ENCODE peak calls at places on chromosome 4, in five cellular contexts. E is esophagus squamous epithelium, V is breast epithelium, D is H1, U is body of pancreas. R is an unnamed sample.
A peak's percentile ranks its signal among the peaks of the same experiment; 100 is the strongest.

GRCh38 chr4:10762541-10762940 is 78.0 kb upstream of the CLNK start:
- DNase-seq in E (no peak), V (no peak), D (no peak), U (no peak), R (no peak)

GRCh38 chr4:150682126-150682525 is 100.2 kb downstream of the MAB21L2 start:
- DNase-seq in E (no peak), V (no peak), D (no peak), U (no peak), R (no peak)

GRCh38 chr4:15777697-15778096 is 431 bp upstream of the CD38 start:
- DNase-seq in E (no peak), V (no peak), D (no peak), U (no peak), R (no peak)

GRCh38 chr4:137124278-137124932 is 407.9 kb downstream of the PCDH18 start:
- DNase-seq in E (no peak), V (no peak), D (no peak), U (no peak), R (no peak)

GRCh38 chr4:6909970-6910339 is 329 bp downstream of the TBC1D14 start:
- DNase-seq in E (no peak), V (no peak), D (no peak), U (no peak), R (peak; percentile 58)

GRCh38 chr4:107215222-107215621 is 179.1 kb upstream of the DKK2 start:
- DNase-seq in E (no peak), V (no peak), D (no peak), U (no peak), R (no peak)

GRCh38 chr4:27714073-27714472 is 853.4 kb downstream of the STIM2 start:
- DNase-seq in E (no peak), V (no peak), D (no peak), U (no peak), R (no peak)

GRCh38 chr4:38949416-38950051 is 81.9 kb downstream of the FAM114A1 start:
- DNase-seq in E (no peak), V (no peak), D (no peak), U (no peak), R (no peak)

GRCh38 chr4:17284323-17285175 is 227.3 kb downstream of the QDPR start:
- DNase-seq in E (no peak), V (no peak), D (no peak), U (no peak), R (no peak)

GRCh38 chr4:158020175-158020574 is 152.7 kb downstream of the GASK1B start:
- DNase-seq in E (no peak), V (no peak), D (no peak), U (peak; percentile 41), R (no peak)

GRCh38 chr4:10115657-10116624 is 658 bp downstream of the WDR1 start:
- DNase-seq in E (peak; percentile 55), V (peak; percentile 72), D (peak; percentile 71), U (peak; percentile 56), R (peak; percentile 79)

GRCh38 chr4:82780398-82781231 is 18.0 kb downstream of the SCD5 start:
- DNase-seq in E (no peak), V (peak; percentile 69), D (no peak), U (peak; percentile 90), R (no peak)

GRCh38 chr4:40458109-40458508 is 123.0 kb downstream of the CHRNA9 start:
- DNase-seq in E (no peak), V (no peak), D (no peak), U (no peak), R (no peak)

GRCh38 chr4:36494016-36494415 is 212.6 kb downstream of the DTHD1 start:
- DNase-seq in E (no peak), V (no peak), D (no peak), U (no peak), R (no peak)

GRCh38 chr4:76547167-76547760 is 112.2 kb downstream of the SHROOM3 start:
- DNase-seq in E (no peak), V (no peak), D (no peak), U (no peak), R (no peak)

GRCh38 chr4:188879598-188879997 is 740.4 kb downstream of the TRIML1 start:
- DNase-seq in E (no peak), V (no peak), D (no peak), U (no peak), R (no peak)

GRCh38 chr4:17613761-17614415 is 553 bp upstream of the MED28 start:
- DNase-seq in E (no peak), V (no peak), D (peak; percentile 54), U (no peak), R (no peak)

GRCh38 chr4:83139514-83140156 is 25.1 kb upstream of the PLAC8 start:
- DNase-seq in E (no peak), V (no peak), D (no peak), U (no peak), R (no peak)

GRCh38 chr4:10003666-10004065 is 17.6 kb downstream of the SLC2A9 start:
- DNase-seq in E (no peak), V (no peak), D (no peak), U (no peak), R (no peak)

GRCh38 chr4:110667670-110668069 is 44.8 kb upstream of the PITX2 start:
- DNase-seq in E (no peak), V (no peak), D (no peak), U (no peak), R (no peak)

GRCh38 chr4:2874861-2875260 is 31.2 kb downstream of the ADD1 start:
- DNase-seq in E (no peak), V (no peak), D (no peak), U (no peak), R (no peak)

GRCh38 chr4:44638091-44638490 is 13.3 kb downstream of the YIPF7 start:
- DNase-seq in E (no peak), V (no peak), D (no peak), U (no peak), R (no peak)

GRCh38 chr4:187565416-187565815 is 430.2 kb upstream of the ZFP42 start:
- DNase-seq in E (no peak), V (no peak), D (no peak), U (no peak), R (no peak)

GRCh38 chr4:38152305-38152704 is 192.1 kb downstream of the PTTG2 start:
- DNase-seq in E (no peak), V (no peak), D (no peak), U (no peak), R (no peak)

GRCh38 chr4:14878681-14879080 is 123.6 kb upstream of the CPEB2 start:
- DNase-seq in E (no peak), V (no peak), D (no peak), U (no peak), R (no peak)

GRCh38 chr4:151862766-151863165 is 102.0 kb upstream of the GATB start:
- DNase-seq in E (no peak), V (no peak), D (no peak), U (no peak), R (no peak)

GRCh38 chr4:20809796-20810195 is 109.5 kb downstream of the PACRGL start:
- DNase-seq in E (no peak), V (no peak), D (no peak), U (peak; percentile 55), R (no peak)

DNA sequence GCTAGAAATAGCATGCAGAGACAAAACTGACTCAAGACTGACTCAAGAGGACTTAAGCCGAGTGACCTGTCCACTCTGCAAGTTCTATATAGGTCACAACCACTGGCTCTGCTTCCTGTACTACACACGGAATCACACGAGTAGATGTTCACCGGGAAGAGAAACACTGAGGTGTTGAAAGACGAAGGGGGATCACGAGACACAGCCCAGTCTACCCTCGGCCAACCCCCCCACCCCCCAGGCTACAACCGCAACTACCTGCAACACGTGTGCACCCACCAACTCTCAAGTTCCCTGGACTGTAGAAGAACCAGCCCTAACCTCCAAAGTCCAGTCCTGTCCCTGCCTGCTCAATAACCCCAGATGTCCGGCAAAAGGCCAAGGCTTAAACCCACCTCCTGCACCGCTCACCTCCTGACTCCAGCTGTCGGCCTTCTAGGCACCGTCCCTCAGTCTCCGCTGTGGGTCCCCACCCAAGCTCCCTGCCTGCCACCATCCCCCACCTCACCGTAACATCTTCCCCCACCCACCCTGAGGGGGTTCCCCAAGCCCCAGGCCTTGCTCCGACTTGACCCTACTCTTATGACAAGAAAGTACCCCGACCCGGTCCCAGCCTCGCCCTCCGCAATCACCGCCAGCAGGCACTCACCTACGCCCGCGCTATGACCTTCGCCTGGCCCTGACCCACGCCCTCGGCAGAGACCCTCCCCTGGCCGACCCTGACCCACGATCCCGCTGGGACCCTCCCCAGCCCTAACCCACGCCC is 739 bp downstream of the GAK start:
- DNase-seq in E (no peak), V (no peak), D (no peak), U (peak; percentile 30), R (no peak)
- TF ChIP-seq POLR2A in E (no peak), V (no peak), D (no peak), U (no peak), R (no peak)

GRCh38 chr4:1843852-1844251 is 12.1 kb downstream of the LETM1 start:
- DNase-seq in E (no peak), V (no peak), D (no peak), U (no peak), R (no peak)
- TF ChIP-seq POLR2A in E (no peak), V (no peak), D (no peak), U (no peak), R (no peak)

GRCh38 chr4:172992648-172993356 is 175.8 kb upstream of the GALNT7 start:
- DNase-seq in E (no peak), V (no peak), D (no peak), U (no peak), R (no peak)
- TF ChIP-seq POLR2A in E (no peak), V (no peak), D (no peak), U (no peak), R (no peak)

DNA sequence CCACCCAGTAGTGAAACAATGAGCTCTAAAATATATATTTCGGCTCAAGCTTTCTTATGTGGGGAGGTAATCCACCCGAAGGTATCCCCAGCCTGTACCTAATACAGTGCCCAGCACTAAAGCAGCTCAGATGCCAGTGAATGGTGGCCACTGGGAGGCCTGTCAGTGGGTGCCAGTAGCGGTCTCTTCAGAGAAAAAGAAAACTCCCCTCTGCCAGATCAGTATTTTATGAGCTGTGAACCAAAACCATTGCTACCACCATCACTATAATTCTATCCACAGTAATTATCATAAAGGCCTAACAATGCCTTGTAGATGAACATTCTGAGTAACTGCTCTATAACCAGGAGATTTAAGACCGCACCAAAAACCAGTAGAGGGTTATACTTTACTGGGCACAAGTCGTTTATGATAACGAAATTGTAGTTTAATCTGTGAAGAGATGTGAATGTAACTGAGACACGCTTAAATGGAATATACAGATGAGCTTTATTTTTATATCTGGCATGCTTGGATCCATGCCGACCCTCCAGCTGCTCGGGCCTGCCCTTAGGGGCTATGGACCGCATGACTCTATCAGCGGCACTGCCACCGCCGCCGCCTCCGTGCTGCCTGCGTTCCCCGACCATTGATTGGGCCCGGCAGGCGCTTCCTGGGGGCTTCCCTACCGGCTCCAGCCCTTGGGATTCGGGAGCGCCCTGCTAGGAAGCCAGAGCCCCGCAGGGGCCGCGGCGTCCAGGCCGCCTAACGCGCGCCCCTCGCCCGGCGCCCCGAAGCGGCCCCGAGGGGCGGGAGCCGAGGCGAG is 586 bp upstream of the NFKB1 start:
- DNase-seq in E (no peak), V (peak; percentile 54), D (no peak), U (peak; percentile 67), R (no peak)
- TF ChIP-seq POLR2A in E (no peak), V (no peak), D (no peak), U (peak; percentile 55), R (no peak)

GRCh38 chr4:85762204-85762884 is 287.4 kb downstream of the ARHGAP24 start:
- DNase-seq in E (no peak), V (no peak), D (no peak), U (peak; percentile 76), R (no peak)
- TF ChIP-seq POLR2A in E (no peak), V (no peak), D (no peak), U (no peak), R (no peak)

R was measured in GM12892.